ENCODE peak calls at places on chromosome 12, in eight cellular contexts. One of them, this sample, is unnamed.

GRCh38 chr12:27530157-27530922 is 6.3 kb downstream of the PPFIBP1 start:
- DNase-seq in MCF 10A: no peak
- DNase-seq in neural crest cell: no peak
- DNase-seq in astrocyte of the spinal cord: peak; percentile 60
- DNase-seq in heart right ventricle: no peak
- DNase-seq in H9: no peak
- DNase-seq in body of pancreas: peak; percentile 54
- DNase-seq in AG09309: no peak
- DNase-seq in this sample: no peak

GRCh38 chr12:93683410-93683809 is 6.2 kb downstream of the CRADD start:
- DNase-seq in body of pancreas: no peak
- DNase-seq in AG09309: no peak
- DNase-seq in neural crest cell: no peak
- DNase-seq in H9: peak; percentile 62
- DNase-seq in heart right ventricle: no peak
- DNase-seq in astrocyte of the spinal cord: no peak
- DNase-seq in MCF 10A: no peak
- DNase-seq in this sample: no peak

GRCh38 chr12:123363743-123364531 is 710 bp downstream of the SBNO1 start:
- DNase-seq in H9: peak; percentile 39
- DNase-seq in heart right ventricle: peak; percentile 19
- DNase-seq in body of pancreas: peak; percentile 20
- DNase-seq in MCF 10A: peak; percentile 37
- DNase-seq in neural crest cell: peak; percentile 5
- DNase-seq in astrocyte of the spinal cord: peak; percentile 17
- DNase-seq in AG09309: no peak
- DNase-seq in this sample: no peak

GRCh38 chr12:95548539-95549391 is 2.5 kb downstream of the USP44 start:
- DNase-seq in MCF 10A: no peak
- DNase-seq in heart right ventricle: peak; percentile 20
- DNase-seq in astrocyte of the spinal cord: no peak
- DNase-seq in AG09309: no peak
- DNase-seq in neural crest cell: peak; percentile 58
- DNase-seq in H9: peak; percentile 85
- DNase-seq in body of pancreas: peak; percentile 80
- DNase-seq in this sample: no peak

GRCh38 chr12:4909734-4910501 is at the start of gene KCNA1:
- DNase-seq in H9: peak; percentile 63
- DNase-seq in AG09309: no peak
- DNase-seq in body of pancreas: no peak
- DNase-seq in neural crest cell: no peak
- DNase-seq in astrocyte of the spinal cord: no peak
- DNase-seq in heart right ventricle: no peak
- DNase-seq in MCF 10A: no peak
- DNase-seq in this sample: no peak

GRCh38 chr12:33770652-33771051 is 251.6 kb upstream of the ALG10 start:
- DNase-seq in heart right ventricle: no peak
- DNase-seq in neural crest cell: no peak
- DNase-seq in AG09309: no peak
- DNase-seq in MCF 10A: no peak
- DNase-seq in body of pancreas: no peak
- DNase-seq in H9: no peak
- DNase-seq in astrocyte of the spinal cord: no peak
- DNase-seq in this sample: no peak

GRCh38 chr12:88391556-88391955 is 188.7 kb downstream of the KITLG start:
- DNase-seq in body of pancreas: no peak
- DNase-seq in AG09309: peak; percentile 84
- DNase-seq in neural crest cell: no peak
- DNase-seq in heart right ventricle: no peak
- DNase-seq in H9: no peak
- DNase-seq in MCF 10A: peak; percentile 78
- DNase-seq in astrocyte of the spinal cord: peak; percentile 92
- DNase-seq in this sample: no peak

GRCh38 chr12:19801941-19802340 is 362.6 kb downstream of the AEBP2 start:
- DNase-seq in AG09309: no peak
- DNase-seq in MCF 10A: no peak
- DNase-seq in neural crest cell: no peak
- DNase-seq in H9: no peak
- DNase-seq in astrocyte of the spinal cord: peak; percentile 56
- DNase-seq in body of pancreas: no peak
- DNase-seq in heart right ventricle: no peak
- DNase-seq in this sample: no peak

GRCh38 chr12:13536219-13536910 is 339.8 kb downstream of the EMP1 start:
- DNase-seq in body of pancreas: no peak
- DNase-seq in neural crest cell: no peak
- DNase-seq in AG09309: no peak
- DNase-seq in MCF 10A: no peak
- DNase-seq in heart right ventricle: no peak
- DNase-seq in astrocyte of the spinal cord: no peak
- DNase-seq in H9: no peak
- DNase-seq in this sample: no peak

DNA sequence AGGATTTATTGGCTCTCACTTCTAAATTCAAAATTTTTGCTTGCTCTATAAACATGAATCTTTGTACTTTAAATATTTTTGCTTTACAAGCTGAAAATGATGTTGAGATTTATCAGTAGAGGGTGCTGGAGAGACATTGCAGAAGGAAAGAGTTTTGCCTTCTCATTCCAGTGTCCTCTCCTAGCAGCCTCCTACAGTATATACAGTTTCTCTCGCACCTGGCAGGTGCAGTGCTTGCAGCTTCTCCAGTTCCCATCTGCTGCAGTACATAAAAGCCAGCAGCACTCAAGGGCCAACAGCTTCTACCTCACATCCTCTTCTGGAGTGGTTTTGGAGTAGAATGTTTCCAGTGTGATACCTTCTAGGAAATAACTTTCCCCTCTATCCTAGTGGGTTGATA is 601.8 kb upstream of the ATXN7L3B start:
- DNase-seq in AG09309: no peak
- DNase-seq in MCF 10A: peak; percentile 32
- DNase-seq in neural crest cell: no peak
- DNase-seq in heart right ventricle: no peak
- DNase-seq in H9: peak; percentile 41
- DNase-seq in body of pancreas: no peak
- DNase-seq in astrocyte of the spinal cord: peak; percentile 5
- DNase-seq in this sample: no peak
- TF ChIP-seq CTCF in AG09309: no peak
- TF ChIP-seq CTCF in MCF 10A: peak; percentile 41
- TF ChIP-seq CTCF in neural crest cell: peak; percentile 64
- TF ChIP-seq CTCF in heart right ventricle: peak; percentile 13
- TF ChIP-seq CTCF in H9: peak; percentile 61
- TF ChIP-seq CTCF in body of pancreas: no peak
- TF ChIP-seq CTCF in astrocyte of the spinal cord: peak; percentile 40
- TF ChIP-seq CTCF in this sample: no peak

GRCh38 chr12:118122264-118122663 is 13.7 kb upstream of the PEBP1 start:
- DNase-seq in astrocyte of the spinal cord: no peak
- DNase-seq in neural crest cell: no peak
- DNase-seq in H9: no peak
- DNase-seq in heart right ventricle: no peak
- DNase-seq in AG09309: no peak
- DNase-seq in MCF 10A: no peak
- DNase-seq in body of pancreas: no peak
- DNase-seq in this sample: no peak

GRCh38 chr12:118119449-118119879 is 15.7 kb upstream of the VSIG10 start:
- DNase-seq in neural crest cell: no peak
- DNase-seq in H9: peak; percentile 90
- DNase-seq in MCF 10A: no peak
- DNase-seq in astrocyte of the spinal cord: no peak
- DNase-seq in heart right ventricle: no peak
- DNase-seq in body of pancreas: no peak
- DNase-seq in AG09309: no peak
- DNase-seq in this sample: no peak

GRCh38 chr12:118124333-118124874 is 11.5 kb upstream of the PEBP1 start:
- DNase-seq in body of pancreas: no peak
- DNase-seq in heart right ventricle: no peak
- DNase-seq in astrocyte of the spinal cord: no peak
- DNase-seq in MCF 10A: no peak
- DNase-seq in H9: no peak
- DNase-seq in neural crest cell: no peak
- DNase-seq in AG09309: no peak
- DNase-seq in this sample: no peak

GRCh38 chr12:118125743-118126118 is 10.2 kb upstream of the PEBP1 start:
- DNase-seq in AG09309: no peak
- DNase-seq in astrocyte of the spinal cord: no peak
- DNase-seq in H9: no peak
- DNase-seq in MCF 10A: no peak
- DNase-seq in neural crest cell: no peak
- DNase-seq in body of pancreas: no peak
- DNase-seq in heart right ventricle: no peak
- DNase-seq in this sample: no peak

DNA sequence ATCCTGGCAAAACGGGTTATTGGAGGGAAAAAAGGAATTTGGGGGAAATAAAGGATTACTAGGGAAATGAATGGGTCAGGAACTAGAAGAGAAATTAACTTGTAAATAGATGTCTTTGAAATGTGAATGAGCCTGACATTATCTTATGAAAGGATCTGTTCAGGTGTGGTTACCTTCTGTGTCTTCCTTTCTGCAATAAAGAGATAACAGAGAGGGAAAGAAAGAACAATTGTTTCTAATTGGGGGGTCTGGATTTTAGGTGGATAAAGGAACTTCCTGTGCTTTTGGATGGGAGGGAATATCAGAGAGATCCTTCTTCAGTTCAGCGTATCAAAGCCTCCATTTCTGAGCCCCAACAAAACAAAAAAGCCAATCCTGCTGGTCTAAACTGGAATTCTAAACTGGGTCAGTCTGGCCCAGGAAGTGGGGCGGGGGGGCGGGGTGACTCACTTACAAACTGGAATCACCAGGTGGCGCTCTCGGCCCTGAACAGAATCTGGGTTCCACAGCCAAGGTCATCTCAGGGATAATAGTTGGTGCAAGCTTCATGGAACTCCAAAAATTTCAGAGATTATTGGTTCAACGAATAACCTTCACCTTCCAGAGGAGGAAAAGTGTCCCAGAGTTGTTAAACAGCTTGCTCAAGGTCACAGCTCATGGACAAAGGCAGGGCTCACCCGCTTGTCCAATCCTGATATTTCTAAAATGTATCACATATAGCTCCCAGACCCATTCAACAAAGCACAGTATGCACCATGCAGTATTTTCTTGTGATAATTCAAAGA is 15.2 kb upstream of the PEBP1 start:
- DNase-seq in H9: peak; percentile 95
- DNase-seq in AG09309: no peak
- DNase-seq in heart right ventricle: peak; percentile 72
- DNase-seq in neural crest cell: peak; percentile 60
- DNase-seq in astrocyte of the spinal cord: peak; percentile 65
- DNase-seq in body of pancreas: peak; percentile 86
- DNase-seq in MCF 10A: peak; percentile 78
- DNase-seq in this sample: no peak
- TF ChIP-seq CTCF in H9: peak; percentile 86
- TF ChIP-seq CTCF in AG09309: peak; percentile 55
- TF ChIP-seq CTCF in heart right ventricle: peak; percentile 85
- TF ChIP-seq CTCF in neural crest cell: peak; percentile 82
- TF ChIP-seq CTCF in astrocyte of the spinal cord: peak; percentile 55
- TF ChIP-seq CTCF in body of pancreas: peak; percentile 83
- TF ChIP-seq CTCF in MCF 10A: peak; percentile 78
- TF ChIP-seq CTCF in this sample: peak; percentile 85

DNA sequence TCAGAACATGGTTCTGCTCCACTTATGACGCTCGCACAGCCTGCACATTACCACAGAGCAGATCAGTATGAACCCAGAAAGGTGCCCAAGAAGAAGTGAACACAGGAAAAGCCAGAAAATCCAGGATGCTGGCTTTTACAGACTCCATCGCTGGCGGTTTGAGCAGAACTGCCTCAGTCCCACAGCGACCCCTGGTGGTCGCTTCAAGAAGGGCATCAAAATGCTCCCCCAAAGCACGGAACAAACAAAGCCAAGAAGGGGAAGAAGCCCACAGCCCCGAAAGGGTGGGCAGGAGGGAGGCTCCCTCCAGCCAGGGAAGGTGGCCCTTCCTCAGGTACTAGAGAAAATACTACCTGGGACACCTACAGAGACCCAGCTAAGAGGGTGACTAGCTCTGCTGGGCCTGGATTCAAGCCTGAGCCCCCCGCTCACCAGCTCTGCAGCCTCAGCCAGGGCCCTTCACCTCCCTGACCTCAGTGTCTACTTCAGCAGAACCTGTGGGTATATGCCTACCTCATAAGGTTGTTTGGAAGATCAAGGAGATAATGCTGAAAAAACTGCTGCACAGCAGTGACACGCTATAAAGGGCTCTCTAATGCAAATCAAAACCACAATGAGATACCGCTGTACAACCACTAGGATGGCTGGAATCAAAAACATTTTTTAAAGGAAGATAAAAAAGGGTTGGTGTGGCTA is 98.1 kb downstream of the NCOR2 start:
- DNase-seq in H9: peak; percentile 62
- DNase-seq in heart right ventricle: no peak
- DNase-seq in body of pancreas: no peak
- DNase-seq in MCF 10A: no peak
- DNase-seq in astrocyte of the spinal cord: no peak
- DNase-seq in AG09309: no peak
- DNase-seq in neural crest cell: no peak
- DNase-seq in this sample: no peak
- TF ChIP-seq CTCF in H9: peak; percentile 92
- TF ChIP-seq CTCF in heart right ventricle: peak; percentile 71
- TF ChIP-seq CTCF in body of pancreas: peak; percentile 34
- TF ChIP-seq CTCF in MCF 10A: peak; percentile 74
- TF ChIP-seq CTCF in astrocyte of the spinal cord: peak; percentile 75
- TF ChIP-seq CTCF in AG09309: peak; percentile 64
- TF ChIP-seq CTCF in neural crest cell: peak; percentile 72
- TF ChIP-seq CTCF in this sample: peak; percentile 92

GRCh38 chr12:81992461-81992860 is 233.3 kb upstream of the PPFIA2 start:
- DNase-seq in astrocyte of the spinal cord: peak; percentile 14
- DNase-seq in H9: peak; percentile 62
- DNase-seq in neural crest cell: no peak
- DNase-seq in AG09309: no peak
- DNase-seq in heart right ventricle: no peak
- DNase-seq in MCF 10A: peak; percentile 17
- DNase-seq in body of pancreas: peak; percentile 8
- DNase-seq in this sample: no peak
- TF ChIP-seq CTCF in astrocyte of the spinal cord: peak; percentile 14
- TF ChIP-seq CTCF in H9: peak; percentile 61
- TF ChIP-seq CTCF in neural crest cell: peak; percentile 41
- TF ChIP-seq CTCF in AG09309: no peak
- TF ChIP-seq CTCF in heart right ventricle: peak; percentile 47
- TF ChIP-seq CTCF in MCF 10A: no peak
- TF ChIP-seq CTCF in body of pancreas: no peak
- TF ChIP-seq CTCF in this sample: peak; percentile 49

GRCh38 chr12:109093022-109093918 is at the start of gene ALKBH2:
- DNase-seq in MCF 10A: peak; percentile 90
- DNase-seq in heart right ventricle: peak; percentile 94
- DNase-seq in astrocyte of the spinal cord: peak; percentile 85
- DNase-seq in H9: peak; percentile 97
- DNase-seq in AG09309: peak; percentile 54
- DNase-seq in body of pancreas: peak; percentile 95
- DNase-seq in neural crest cell: peak; percentile 88
- DNase-seq in this sample: peak; percentile 96
- TF ChIP-seq CTCF in MCF 10A: peak; percentile 88
- TF ChIP-seq CTCF in heart right ventricle: peak; percentile 99
- TF ChIP-seq CTCF in astrocyte of the spinal cord: peak; percentile 99
- TF ChIP-seq CTCF in H9: peak; percentile 99
- TF ChIP-seq CTCF in AG09309: peak; percentile 99
- TF ChIP-seq CTCF in body of pancreas: peak; percentile 98
- TF ChIP-seq CTCF in neural crest cell: peak; percentile 98
- TF ChIP-seq CTCF in this sample: peak; percentile 98